ENCODE peak calls at places on chromosomes 5 and 9, in ten cellular contexts. V, F, B, M, X, O, S, N, J and U are unnamed samples. For H3K4me1, the result is how much of the 10 kb centered on the place peaks cover.

GRCh38 chr9:136085815-136086212 is 9.3 kb downstream of the NACC2 start:
- DNase-seq in V (peak), F (no peak), B (no peak), M (peak), X (peak), O (no peak), S (no peak), N (peak), J (no peak), U (no peak)

GRCh38 chr5:84487963-84488362 is 103.3 kb upstream of the EDIL3 start:
- DNase-seq in V (no peak), F (no peak), B (no peak), M (no peak), X (no peak), O (no peak), S (no peak), N (no peak), J (no peak), U (peak)

GRCh38 chr9:124450931-124451661 is 845 bp downstream of the ADGRD2 start:
- DNase-seq in V (no peak), F (no peak), B (no peak), M (no peak), X (no peak), O (no peak), S (no peak), N (peak), J (no peak), U (no peak)

GRCh38 chr9:86534572-86535258 is 180.5 kb upstream of the TUT7 start:
- DNase-seq in V (no peak), F (no peak), B (no peak), M (no peak), X (no peak), O (no peak), S (no peak), N (no peak), J (no peak), U (no peak)

GRCh38 chr9:99040911-99041582 is 63.9 kb upstream of the TGFBR1 start:
- DNase-seq in V (peak), F (no peak), B (no peak), M (no peak), X (no peak), O (no peak), S (no peak), N (no peak), J (no peak), U (no peak)

GRCh38 chr5:102681403-102681983 is 73.6 kb upstream of the PAM start:
- DNase-seq in V (peak), F (peak), B (peak), M (peak), X (peak), O (peak), S (peak), N (no peak), J (peak), U (peak)

GRCh38 chr5:124670672-124671592 is 75.5 kb downstream of the ZNF608 start:
- DNase-seq in V (no peak), F (no peak), B (no peak), M (no peak), X (no peak), O (no peak), S (no peak), N (no peak), J (no peak), U (no peak)

GRCh38 chr5:14090755-14091154 is 52.4 kb upstream of the TRIO start:
- DNase-seq in V (no peak), F (no peak), B (no peak), M (no peak), X (no peak), O (no peak), S (no peak), N (no peak), J (no peak), U (no peak)

GRCh38 chr5:56815657-56816545 is 552 bp downstream of the MAP3K1 start:
- DNase-seq in V (peak), F (peak), B (peak), M (peak), X (peak), O (peak), S (no peak), N (peak), J (peak), U (peak)

GRCh38 chr9:134055981-134056461 is 11.8 kb downstream of the BRD3 start:
- DNase-seq in V (peak), F (peak), B (no peak), M (peak), X (peak), O (peak), S (no peak), N (peak), J (no peak), U (peak)

GRCh38 chr9:112218908-112219307 is 43.8 kb upstream of the SUSD1 start:
- DNase-seq in V (no peak), F (no peak), B (no peak), M (no peak), X (no peak), O (no peak), S (no peak), N (no peak), J (no peak), U (no peak)

DNA sequence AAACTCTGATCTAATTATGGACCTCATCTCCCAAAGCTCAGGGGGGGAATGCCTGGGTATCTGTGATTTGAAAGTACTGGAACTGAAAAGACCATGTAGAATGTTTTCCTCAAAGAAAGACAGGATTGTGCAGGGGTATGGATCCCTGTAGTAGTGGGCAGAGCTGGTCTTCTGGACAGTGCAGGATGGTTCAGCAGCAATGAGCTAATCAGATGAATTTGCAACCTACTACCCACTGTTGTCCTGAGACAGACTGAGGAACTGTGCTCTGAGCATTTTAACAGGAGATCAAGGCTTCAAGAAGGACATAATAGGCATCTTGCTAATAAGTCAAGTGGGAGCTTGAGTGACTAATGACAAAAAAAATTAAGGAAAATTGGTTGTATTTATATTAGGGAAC is 61.7 kb downstream of the FYB1 start:
- DNase-seq in V (no peak), F (no peak), B (no peak), M (no peak), X (no peak), O (no peak), S (no peak), N (no peak), J (no peak), U (no peak)
- H3K4me1 ChIP-seq in V (under half), F (under half), B (under half), M (under half), X (under half), O (under half), S (under half), N (under half), J (under half), U (under half)

GRCh38 chr5:35026941-35027340 is 20.8 kb downstream of the AGXT2 start:
- DNase-seq in V (no peak), F (no peak), B (no peak), M (no peak), X (no peak), O (no peak), S (no peak), N (no peak), J (no peak), U (no peak)
- H3K27ac ChIP-seq in V (no peak), F (no peak), B (no peak), M (no peak), X (no peak), O (no peak), S (no peak), N (no peak), J (no peak), U (no peak)

DNA sequence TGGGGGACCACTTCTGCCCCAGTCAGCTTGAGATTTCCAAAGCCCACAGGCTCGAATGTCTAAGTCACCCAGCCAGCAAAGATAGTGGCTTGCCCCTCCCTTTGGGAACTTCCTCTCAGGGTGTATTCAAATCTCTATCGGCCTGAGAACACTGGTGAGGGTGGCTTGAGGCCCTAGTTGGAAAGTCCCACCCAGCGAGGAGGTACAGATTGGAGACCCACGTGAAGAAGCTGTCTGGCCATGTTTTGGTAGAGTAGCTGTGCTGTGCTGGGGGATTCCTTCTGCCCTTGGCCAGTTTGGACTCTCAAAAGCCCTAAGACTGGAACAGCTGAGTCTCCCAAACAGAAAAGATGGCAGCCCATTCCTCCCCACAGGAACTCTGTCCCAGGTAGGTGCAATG is 172.7 kb upstream of the RIOK2 start:
- DNase-seq in V (no peak), F (no peak), B (no peak), M (no peak), X (no peak), O (no peak), S (no peak), N (no peak), J (no peak), U (no peak)
- TF ChIP-seq POLR2A in V (no peak), F (no peak), B (no peak), M (no peak), X (no peak), O (no peak), S (no peak), N (no peak), J (no peak), U (no peak)

GRCh38 chr9:72579190-72579589 is 57.8 kb downstream of the TMC1 start:
- DNase-seq in V (peak), F (peak), B (peak), M (peak), X (peak), O (peak), S (peak), N (no peak), J (peak), U (no peak)

GRCh38 chr9:72575673-72576072 is 54.3 kb downstream of the TMC1 start:
- DNase-seq in V (no peak), F (no peak), B (no peak), M (no peak), X (no peak), O (no peak), S (no peak), N (no peak), J (no peak), U (no peak)

GRCh38 chr9:72574156-72574810 is 52.9 kb downstream of the TMC1 start:
- DNase-seq in V (no peak), F (no peak), B (no peak), M (no peak), X (no peak), O (no peak), S (no peak), N (no peak), J (no peak), U (no peak)

GRCh38 chr9:72577212-72577753 is 55.9 kb downstream of the TMC1 start:
- DNase-seq in V (peak), F (peak), B (no peak), M (no peak), X (no peak), O (peak), S (peak), N (no peak), J (peak), U (peak)

GRCh38 chr9:72576087-72576486 is 54.7 kb downstream of the TMC1 start:
- DNase-seq in V (no peak), F (no peak), B (no peak), M (no peak), X (no peak), O (no peak), S (no peak), N (no peak), J (no peak), U (no peak)
- H3K4me1 ChIP-seq in V (under half), F (under half), B (under half), M (under half), X (under half), O (under half), S (half or more), N (under half), J (under half), U (under half)

DNA sequence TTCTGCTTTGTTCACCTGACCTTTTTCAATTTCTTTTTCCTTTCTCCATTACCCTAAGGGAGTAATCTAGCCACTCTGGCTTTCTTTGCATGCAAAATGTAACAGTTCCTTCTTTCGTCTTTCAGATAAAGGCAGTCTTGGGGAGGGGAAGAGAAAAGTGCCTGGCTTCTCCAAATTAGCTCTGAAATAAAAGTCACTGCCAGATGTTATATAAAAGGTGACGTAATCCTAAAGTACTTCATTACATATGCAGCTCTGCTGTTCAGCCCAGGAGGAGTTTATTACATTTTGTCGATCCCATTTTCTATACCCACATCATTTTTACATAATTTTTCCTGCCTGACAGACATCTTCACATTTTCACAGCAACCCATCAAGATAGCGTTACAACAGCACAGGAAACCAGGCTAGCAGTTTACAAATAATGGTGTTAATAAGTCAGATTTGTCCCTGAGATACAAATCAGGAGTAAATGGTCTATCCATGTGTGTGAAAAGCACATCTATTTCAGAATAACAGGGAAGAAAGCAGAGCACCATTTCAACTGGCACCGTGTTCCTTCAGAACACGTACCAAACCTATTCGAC is 86.6 kb upstream of the SLC30A5 start:
- DNase-seq in V (no peak), F (no peak), B (no peak), M (no peak), X (no peak), O (no peak), S (no peak), N (no peak), J (no peak), U (no peak)
- H3K27ac ChIP-seq in V (no peak), F (no peak), B (no peak), M (no peak), X (no peak), O (no peak), S (no peak), N (no peak), J (no peak), U (peak)

GRCh38 chr5:32586251-32586642 is 890 bp downstream of the SUB1 start:
- DNase-seq in V (no peak), F (no peak), B (no peak), M (no peak), X (no peak), O (no peak), S (no peak), N (no peak), J (no peak), U (no peak)
- TF ChIP-seq POLR2A in V (no peak), F (no peak), B (no peak), M (no peak), X (no peak), O (no peak), S (no peak), N (no peak), J (no peak), U (no peak)

DNA sequence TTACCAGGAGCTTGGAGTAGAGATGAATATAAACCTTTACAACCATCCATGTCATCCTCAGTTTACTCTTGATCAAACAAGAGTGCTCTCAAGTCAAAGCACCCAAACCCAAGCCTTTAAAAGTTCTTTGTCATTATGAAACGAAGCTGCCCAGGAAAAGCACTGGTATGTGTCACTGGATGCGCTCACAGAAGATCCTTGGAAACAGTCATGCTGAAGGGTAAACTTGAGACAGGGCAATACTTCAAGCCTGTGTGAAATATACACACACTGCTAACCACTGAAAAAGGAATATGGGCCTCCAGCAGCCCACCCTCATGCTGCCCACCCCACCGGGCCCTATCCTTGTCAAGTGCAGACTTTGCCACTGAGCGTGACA is 84.5 kb downstream of the PRRT1B start:
- DNase-seq in V (no peak), F (no peak), B (no peak), M (no peak), X (no peak), O (no peak), S (no peak), N (no peak), J (no peak), U (no peak)
- H3K4me1 ChIP-seq in V (under half), F (under half), B (under half), M (under half), X (under half), O (under half), S (under half), N (under half), J (under half), U (under half)

GRCh38 chr5:142280066-142281011 is 44.5 kb downstream of the SPRY4 start:
- DNase-seq in V (no peak), F (peak), B (peak), M (peak), X (no peak), O (no peak), S (no peak), N (no peak), J (peak), U (peak)
- H3K27ac ChIP-seq in V (peak), F (no peak), B (no peak), M (peak), X (no peak), O (no peak), S (no peak), N (peak), J (peak), U (peak)